ENCODE peak calls at places on chromosomes 3 and 15, in six cellular contexts. A, B, M, E, U and O are unnamed samples.

GRCh38 chr3:10945683-10946287 is 46.8 kb upstream of the SLC6A1 start:
- DNase-seq in A (no peak), B (peak; percentile 44), M (peak; percentile 79), E (peak; percentile 47), U (peak; percentile 64), O (peak; percentile 85)

GRCh38 chr15:70827721-70828120 is 26.2 kb downstream of the LARP6 start:
- DNase-seq in A (no peak), B (no peak), M (no peak), E (no peak), U (no peak), O (no peak)

GRCh38 chr15:83378921-83379561 is 68.1 kb upstream of the SH3GL3 start:
- DNase-seq in A (no peak), B (peak; percentile 8), M (no peak), E (no peak), U (no peak), O (no peak)

GRCh38 chr3:16060945-16061344 is 113.5 kb upstream of the GALNT15 start:
- DNase-seq in A (no peak), B (no peak), M (no peak), E (no peak), U (no peak), O (no peak)

GRCh38 chr3:12351145-12351544 is 62.3 kb downstream of the PPARG start:
- DNase-seq in A (no peak), B (no peak), M (no peak), E (no peak), U (no peak), O (no peak)

GRCh38 chr3:177569823-177570657 is 372.8 kb upstream of the TBL1XR1 start:
- DNase-seq in A (no peak), B (no peak), M (no peak), E (no peak), U (no peak), O (peak; percentile 28)

GRCh38 chr3:50609071-50609742 is 2.4 kb downstream of the CISH start:
- DNase-seq in A (no peak), B (no peak), M (no peak), E (no peak), U (no peak), O (no peak)

GRCh38 chr3:139533781-139534443 is 5.6 kb downstream of the RBP1 start:
- DNase-seq in A (no peak), B (peak; percentile 69), M (peak; percentile 23), E (peak; percentile 35), U (no peak), O (no peak)

GRCh38 chr3:50323092-50323600 is 601 bp upstream of the HYAL2 start:
- DNase-seq in A (no peak), B (no peak), M (no peak), E (no peak), U (no peak), O (no peak)

GRCh38 chr3:36362973-36363372 is 17.3 kb upstream of the STAC start:
- DNase-seq in A (no peak), B (peak; percentile 18), M (no peak), E (peak; percentile 70), U (no peak), O (no peak)

GRCh38 chr15:83956887-83957286 is 278.7 kb upstream of the GOLGA6L4 start:
- DNase-seq in A (no peak), B (no peak), M (no peak), E (no peak), U (no peak), O (no peak)

GRCh38 chr3:8640223-8640622 is 4.4 kb downstream of the SSUH2 start:
- DNase-seq in A (no peak), B (no peak), M (no peak), E (no peak), U (no peak), O (no peak)

GRCh38 chr15:82095803-82096202 is 50.0 kb upstream of the MEX3B start:
- DNase-seq in A (no peak), B (no peak), M (no peak), E (no peak), U (no peak), O (no peak)

GRCh38 chr3:129596194-129597086 is 10.0 kb downstream of the PLXND1 start:
- DNase-seq in A (no peak), B (no peak), M (peak; percentile 66), E (peak; percentile 91), U (no peak), O (no peak)

GRCh38 chr3:69143605-69144004 is 21.2 kb upstream of the LMOD3 start:
- DNase-seq in A (no peak), B (peak; percentile 75), M (peak; percentile 20), E (no peak), U (no peak), O (no peak)

GRCh38 chr15:48625126-48625525 is 20.4 kb downstream of the FBN1 start:
- DNase-seq in A (no peak), B (no peak), M (no peak), E (no peak), U (no peak), O (no peak)

GRCh38 chr3:148790370-148790769 is 37.2 kb upstream of the CPB1 start:
- DNase-seq in A (no peak), B (no peak), M (no peak), E (no peak), U (no peak), O (no peak)
- TF ChIP-seq ZNF274 in A (no peak), B (no peak), M (no peak), E (no peak), U (no peak), O (no peak)

GRCh38 chr3:124745092-124745491 is 14.8 kb downstream of the UMPS start:
- DNase-seq in A (no peak), B (no peak), M (no peak), E (no peak), U (no peak), O (no peak)

GRCh38 chr3:124751501-124751900 is 21.2 kb downstream of the UMPS start:
- DNase-seq in A (no peak), B (no peak), M (no peak), E (no peak), U (no peak), O (no peak)

GRCh38 chr3:124745756-124746155 is 15.5 kb downstream of the UMPS start:
- DNase-seq in A (no peak), B (no peak), M (no peak), E (no peak), U (no peak), O (no peak)

GRCh38 chr3:124748560-124749198 is 18.4 kb downstream of the UMPS start:
- DNase-seq in A (no peak), B (no peak), M (no peak), E (no peak), U (no peak), O (no peak)

DNA sequence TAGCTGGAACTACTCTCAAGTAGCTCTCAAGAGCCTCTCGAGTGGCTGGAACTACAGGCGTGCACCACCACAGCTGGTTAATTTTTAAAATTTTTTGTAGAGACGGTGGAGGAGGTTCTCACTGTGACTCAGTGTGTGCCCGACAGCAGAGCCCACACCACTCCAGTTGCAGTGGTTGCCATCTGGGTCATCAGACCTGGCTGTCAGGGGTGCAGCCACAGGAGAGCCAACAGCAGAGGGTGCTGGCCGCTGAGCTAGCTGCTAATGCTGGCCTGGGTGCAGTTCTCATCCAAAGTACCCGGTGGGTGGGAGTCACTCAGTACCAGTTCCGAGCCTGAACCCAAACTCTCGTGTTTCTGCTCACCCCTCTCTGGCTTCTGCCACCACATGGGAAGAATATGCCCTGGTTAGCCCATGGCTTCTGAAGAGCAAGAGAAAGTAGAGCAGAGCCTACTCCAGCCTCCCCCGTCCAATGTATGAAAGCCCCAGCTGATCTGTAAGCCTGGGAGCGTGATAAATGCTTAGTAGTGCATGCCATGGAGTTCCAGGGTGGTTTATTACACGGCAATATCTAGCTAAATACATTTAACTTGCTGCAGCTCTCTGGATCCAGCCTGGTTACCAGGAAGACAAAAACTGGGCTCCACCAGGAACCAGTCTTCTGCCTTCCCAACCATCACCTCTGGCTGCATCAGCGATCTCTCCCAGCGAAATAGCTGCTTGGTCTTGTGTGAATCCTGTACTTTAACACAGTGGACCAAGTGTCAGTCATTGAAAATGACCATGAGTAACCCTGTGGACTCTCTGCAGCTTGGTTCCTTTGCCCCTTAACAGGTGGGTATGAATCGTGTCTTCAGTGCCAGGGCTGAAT is 17.1 kb downstream of the UMPS start:
- DNase-seq in A (no peak), B (no peak), M (no peak), E (no peak), U (no peak), O (no peak)
- TF ChIP-seq ZNF274 in A (no peak), B (no peak), M (no peak), E (no peak), U (no peak), O (no peak)

GRCh38 chr15:44261007-44261706 is 27.4 kb upstream of the GOLM2 start:
- DNase-seq in A (no peak), B (no peak), M (peak; percentile 28), E (peak; percentile 19), U (peak; percentile 23), O (no peak)

GRCh38 chr15:44265757-44266156 is 22.8 kb upstream of the GOLM2 start:
- DNase-seq in A (no peak), B (no peak), M (no peak), E (no peak), U (no peak), O (no peak)

GRCh38 chr15:44264148-44264547 is 24.4 kb upstream of the GOLM2 start:
- DNase-seq in A (no peak), B (no peak), M (no peak), E (no peak), U (no peak), O (no peak)
- TF ChIP-seq ZNF274 in A (no peak), B (no peak), M (no peak), E (no peak), U (no peak), O (no peak)

DNA sequence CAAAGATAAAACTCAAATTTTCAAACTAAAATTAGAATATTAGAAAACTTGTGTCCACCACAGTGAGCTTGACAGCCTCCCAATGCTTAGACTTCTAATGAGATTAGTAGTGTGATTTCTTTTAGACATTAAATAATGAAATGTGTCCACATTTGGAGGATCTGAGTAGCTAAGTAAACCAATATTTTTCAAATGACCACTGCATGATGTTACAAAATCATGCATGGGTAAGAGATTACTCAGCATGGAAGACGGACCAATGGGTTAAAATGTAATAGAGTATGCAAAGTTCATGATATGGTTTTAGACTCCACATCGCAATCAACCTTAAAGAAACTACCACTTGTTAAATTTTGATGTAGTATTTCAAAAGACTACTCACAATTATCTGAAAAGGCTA is 130.6 kb downstream of the IMPG2 start:
- DNase-seq in A (no peak), B (no peak), M (no peak), E (no peak), U (no peak), O (no peak)
- TF ChIP-seq ZNF274 in A (no peak), B (no peak), M (no peak), E (no peak), U (no peak), O (no peak)

GRCh38 chr3:22399566-22399965 is 648.6 kb upstream of the ZNF385D start:
- DNase-seq in A (no peak), B (no peak), M (no peak), E (no peak), U (no peak), O (no peak)
- TF ChIP-seq ZNF274 in A (no peak), B (no peak), M (no peak), E (no peak), U (no peak), O (no peak)